ENCODE peak calls at places on chromosomes 4 and X, in six cellular contexts. U is H9, G is IMR-90, Q is neuronal stem cell, P is H1, H is mesenchymal stem cell. L is an unnamed sample.

GRCh38 chr4:26192921-26193894 is 127.6 kb upstream of the RBPJ start:
- DNase-seq in Q (no peak), U (no peak), G (no peak), P (no peak), H (no peak), L (no peak)

GRCh38 chr4:140237616-140238352 is 83.8 kb upstream of the MAML3 start:
- DNase-seq in Q (peak; percentile 84), P (peak; percentile 71), G (peak; percentile 93), H (peak; percentile 72), U (peak; percentile 90), L (peak; percentile 98)

GRCh38 chrX:106999002-106999975 is 723 bp downstream of the MORC4 start:
- DNase-seq in H (peak; percentile 59), G (peak; percentile 49), P (peak; percentile 42), Q (peak; percentile 17), U (peak; percentile 38), L (peak; percentile 53)

GRCh38 chr4:7207791-7208231 is 15.5 kb downstream of the SORCS2 start:
- DNase-seq in G (no peak), H (no peak), Q (no peak), U (no peak), P (no peak), L (no peak)

GRCh38 chr4:138659041-138659565 is 356.5 kb upstream of the NOCT start:
- DNase-seq in Q (no peak), U (peak; percentile 54), H (no peak), P (no peak), G (no peak), L (no peak)

GRCh38 chr4:20326977-20327376 is 75.3 kb downstream of the SLIT2 start:
- DNase-seq in U (no peak), Q (no peak), P (no peak), G (peak; percentile 15), H (no peak), L (no peak)

GRCh38 chrX:10387011-10387410 is 230.2 kb downstream of the CLCN4 start:
- DNase-seq in U (no peak), Q (no peak), H (peak; percentile 46), G (peak; percentile 41), P (no peak), L (no peak)

GRCh38 chr4:89283226-89283974 is 24.2 kb downstream of the GPRIN3 start:
- DNase-seq in H (peak; percentile 62), Q (no peak), U (no peak), P (no peak), G (no peak), L (peak; percentile 69)

GRCh38 chr4:53693909-53694308 is 102.6 kb upstream of the LNX1 start:
- DNase-seq in H (no peak), U (no peak), Q (no peak), P (no peak), G (no peak), L (peak; percentile 61)

GRCh38 chr4:113781439-113782040 is 20.0 kb upstream of the CAMK2D start:
- DNase-seq in G (peak; percentile 55), H (peak; percentile 41), U (no peak), Q (no peak), P (no peak), L (peak; percentile 45)

GRCh38 chr4:47486306-47486705 is 1.2 kb downstream of the ATP10D start:
- DNase-seq in H (peak; percentile 29), U (no peak), P (no peak), G (no peak), Q (no peak), L (peak; percentile 39)

GRCh38 chrX:20454117-20454516 is 187.4 kb upstream of the RPS6KA3 start:
- DNase-seq in H (peak; percentile 49), U (no peak), Q (no peak), P (no peak), G (peak; percentile 25), L (no peak)

GRCh38 chr4:65668201-65669007 is 1.9 kb downstream of the EPHA5 start:
- DNase-seq in P (peak; percentile 53), H (peak; percentile 54), U (peak; percentile 39), G (no peak), Q (peak; percentile 26), L (no peak)

GRCh38 chrX:17441965-17442364 is 67.0 kb downstream of the NHS start:
- DNase-seq in H (peak; percentile 1), G (peak; percentile 74), Q (no peak), U (no peak), P (no peak), L (no peak)

DNA sequence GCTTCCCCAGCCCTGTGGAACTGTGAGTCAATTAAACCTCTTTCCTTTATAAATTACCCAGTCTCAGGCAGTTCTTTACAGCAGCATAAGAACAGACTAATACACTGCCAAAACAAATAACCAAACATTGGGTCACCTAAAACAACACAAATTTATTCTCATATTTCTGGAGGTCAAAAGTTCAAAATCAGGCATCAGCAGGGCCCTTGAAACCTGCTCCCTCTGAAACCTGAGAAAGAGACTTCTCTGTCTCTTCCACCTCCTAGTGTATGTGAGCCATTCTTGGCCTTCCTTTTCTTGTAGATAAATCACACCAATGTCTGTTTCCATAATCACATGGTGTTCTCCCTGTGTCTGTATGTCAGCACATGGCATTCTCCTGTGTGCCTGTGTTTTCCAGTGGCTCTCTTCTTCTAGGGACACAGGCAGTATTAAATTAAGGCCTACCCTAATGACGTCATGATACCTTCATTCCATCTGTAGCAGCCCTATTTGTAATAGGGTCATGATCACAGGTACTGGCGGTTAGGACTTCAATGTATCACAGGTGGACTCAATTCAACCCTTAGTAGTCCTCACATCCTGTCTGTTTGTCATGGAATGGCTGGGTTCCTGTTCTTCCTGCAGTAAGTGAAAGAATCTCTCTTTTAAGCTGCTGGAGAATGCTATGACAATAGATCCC is 147.3 kb upstream of the CLNK start:
- DNase-seq in P (no peak), U (no peak), Q (no peak), H (no peak), G (no peak), L (no peak)
- H2AK5ac ChIP-seq in P (no peak overlapping the region), U (no peak overlapping the region), Q (no peak overlapping the region), H (no peak overlapping the region), G (no peak overlapping the region), L (no peak overlapping the region)

GRCh38 chr4:134072137-134072536 is 129.5 kb downstream of the PABPC4L start:
- DNase-seq in Q (no peak), G (no peak), H (no peak), P (no peak), U (no peak), L (no peak)

DNA sequence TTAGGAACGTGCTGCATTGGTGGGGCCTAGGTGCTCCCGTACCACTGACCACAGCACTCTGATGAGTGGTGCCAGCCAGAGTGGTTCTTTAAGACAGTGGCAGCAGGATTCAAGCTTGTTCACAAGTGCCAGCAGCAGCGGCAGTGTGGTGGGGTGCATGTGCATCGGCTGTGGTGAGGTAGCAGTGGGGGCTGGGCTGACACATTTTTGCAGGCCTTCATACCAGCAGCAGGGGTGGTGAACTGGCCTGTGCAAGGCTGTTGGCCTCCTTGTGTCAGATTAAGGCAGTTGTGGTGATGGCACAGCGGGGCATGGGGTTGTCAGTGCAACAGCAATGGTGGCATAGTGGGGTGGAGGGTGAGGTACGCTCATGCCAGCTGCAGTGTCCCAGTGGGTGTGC is 131.4 kb downstream of the PABPC4L start:
- DNase-seq in H (no peak), U (no peak), P (no peak), G (no peak), Q (no peak), L (no peak)
- H4K8ac ChIP-seq in H (no peak overlapping the region), U (no peak overlapping the region), P (peak overlapping the region; percentile 68), G (no peak overlapping the region), Q (no peak overlapping the region), L (no peak overlapping the region)

DNA sequence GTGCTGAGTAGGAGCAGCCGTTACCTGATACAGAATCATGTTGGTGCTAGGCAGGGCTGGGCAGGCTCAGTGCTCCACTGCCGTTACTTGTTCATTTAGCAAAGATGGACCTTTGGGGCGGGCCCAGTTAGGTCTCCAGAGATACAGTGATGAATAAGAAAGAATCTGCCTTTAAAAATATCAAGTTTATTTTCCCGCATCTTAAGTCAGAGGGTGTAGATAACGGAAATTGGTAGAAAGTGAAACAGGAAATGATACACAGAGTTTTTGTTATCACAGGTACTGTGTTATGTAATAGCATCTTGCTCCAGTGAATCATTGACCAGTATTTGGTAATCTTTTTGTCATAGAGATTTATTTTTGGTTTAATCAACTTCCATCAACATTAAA is 5.5 kb downstream of the TMEM131L start:
- DNase-seq in P (no peak), H (no peak), U (no peak), G (no peak), Q (no peak), L (no peak)
- H2AFZ ChIP-seq in P (no peak overlapping the region), H (no peak overlapping the region), U (no peak overlapping the region), G (no peak overlapping the region), Q (no peak overlapping the region), L (no peak overlapping the region)

DNA sequence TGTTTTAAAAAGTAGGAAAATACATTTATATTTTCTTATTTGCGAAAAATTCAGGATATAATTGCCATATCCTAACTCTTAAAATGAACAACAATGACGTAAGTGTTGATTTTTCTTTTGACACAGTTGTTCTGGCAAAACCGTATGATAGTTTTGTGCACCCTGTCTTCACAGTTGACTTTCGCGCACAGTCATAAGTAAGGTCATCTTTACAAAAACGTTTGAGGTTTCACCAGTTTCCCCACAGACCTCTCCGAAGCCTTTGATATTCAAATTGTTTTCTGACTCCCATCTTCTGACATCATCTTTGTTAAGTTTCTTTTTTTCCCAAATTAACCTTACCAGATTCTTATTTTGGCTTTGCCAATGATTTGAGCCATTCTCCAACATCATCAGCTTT is 48.1 kb upstream of the ATXN3L start:
- DNase-seq in P (no peak), Q (no peak), H (no peak), U (no peak), G (no peak), L (no peak)
- H2AK5ac ChIP-seq in P (no peak overlapping the region), Q (no peak overlapping the region), H (no peak overlapping the region), U (no peak overlapping the region), G (no peak overlapping the region), L (no peak overlapping the region)

GRCh38 chrX:47583240-47583861 is 1.1 kb downstream of the TIMP1 start:
- DNase-seq in P (no peak), G (no peak), H (no peak), Q (no peak), U (no peak), L (no peak)

GRCh38 chrX:47584714-47585113 is 2.5 kb downstream of the TIMP1 start:
- DNase-seq in H (no peak), Q (no peak), G (no peak), P (no peak), U (no peak), L (no peak)

GRCh38 chrX:47579537-47579936 is 2.7 kb upstream of the TIMP1 start:
- DNase-seq in Q (no peak), G (peak; percentile 90), U (no peak), P (no peak), H (peak; percentile 91), L (peak; percentile 30)

GRCh38 chrX:47585273-47585672 is 3.0 kb downstream of the TIMP1 start:
- DNase-seq in Q (no peak), U (peak; percentile 57), H (no peak), G (no peak), P (no peak), L (no peak)

DNA sequence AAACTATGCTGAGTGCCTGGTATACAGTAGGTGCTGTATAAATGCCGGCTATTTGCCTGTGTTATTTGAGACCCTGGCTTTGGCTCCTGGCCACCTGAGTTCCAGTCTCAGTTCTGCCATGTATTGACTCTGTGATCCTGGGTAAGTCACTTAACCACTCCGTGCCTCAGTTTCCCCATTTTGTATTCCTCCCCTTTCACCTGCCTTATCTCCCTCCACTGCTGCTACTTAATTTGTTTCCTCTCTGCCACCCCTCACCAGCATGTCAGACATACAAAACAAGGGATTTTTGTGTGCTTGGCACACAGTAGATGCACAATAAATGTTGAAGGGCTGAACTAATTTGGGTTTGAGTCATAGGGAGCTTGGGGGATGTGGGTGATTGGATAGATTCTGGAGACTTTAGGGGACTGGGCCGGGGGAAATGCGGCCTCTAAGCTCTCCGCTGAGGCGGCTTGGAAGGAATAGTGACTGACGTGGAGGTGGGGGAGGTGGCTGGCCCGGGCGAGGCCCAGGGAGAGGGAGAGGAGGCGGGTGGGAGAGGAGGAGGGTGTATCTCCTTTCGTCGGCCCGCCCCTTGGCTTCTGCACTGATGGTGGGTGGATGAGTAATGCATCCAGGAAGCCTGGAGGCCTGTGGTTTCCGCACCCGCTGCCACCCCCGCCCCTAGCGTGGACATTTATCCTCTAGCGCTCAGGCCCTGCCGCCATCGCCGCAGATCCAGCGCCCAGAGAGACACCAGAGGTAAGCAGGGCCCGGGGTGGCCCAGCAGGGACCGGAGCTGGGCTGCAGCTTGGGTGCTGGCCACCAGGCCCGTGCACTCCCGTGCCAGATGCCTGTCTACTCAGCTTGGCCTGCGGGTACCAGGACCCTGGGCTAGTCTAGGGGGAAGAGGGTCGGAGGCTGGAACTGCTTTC is at the start of gene TIMP1:
- DNase-seq in H (peak; percentile 95), Q (peak; percentile 56), U (peak; percentile 88), P (peak; percentile 70), G (peak; percentile 93), L (peak; percentile 81)
- H4K8ac ChIP-seq in H (peak within 1 kb of the TSS; percentile 89), Q (peak within 1 kb of the TSS; percentile 98), U (no peak within 1 kb of the TSS), P (no peak within 1 kb of the TSS), G (peak within 1 kb of the TSS; percentile 85), L (peak within 1 kb of the TSS; percentile 66)